ENCODE peak calls at places on chromosome 2, in nine cellular contexts. C, R, U, S, B, F, Q, K and T are unnamed samples.

GRCh38 chr2:143685439-143686078 is 556.3 kb downstream of the ARHGAP15 start:
- DNase-seq in F (no peak), S (no peak), K (no peak), B (no peak), Q (no peak), R (no peak), U (no peak), C (no peak), T (no peak)

GRCh38 chr2:163558286-163559009 is 177.4 kb downstream of the FIGN start:
- DNase-seq in F (no peak), Q (no peak), K (no peak), R (no peak), C (peak; percentile 6), S (no peak), U (no peak), B (no peak), T (no peak)

GRCh38 chr2:30355306-30355705 is 91.7 kb upstream of the LCLAT1 start:
- DNase-seq in S (no peak), U (no peak), Q (no peak), K (no peak), B (no peak), F (no peak), C (no peak), R (no peak), T (no peak)

GRCh38 chr2:100606740-100607343 is 44.0 kb downstream of the PDCL3 start:
- DNase-seq in R (no peak), K (peak; percentile 35), Q (peak; percentile 13), S (peak; percentile 59), U (peak; percentile 38), C (peak; percentile 47), B (peak; percentile 46), F (no peak), T (peak; percentile 58)

GRCh38 chr2:129775941-129776653 is 203.4 kb upstream of the RAB6C start:
- DNase-seq in Q (no peak), S (no peak), K (no peak), R (no peak), F (no peak), C (no peak), U (no peak), B (no peak), T (no peak)

GRCh38 chr2:198499539-198499938 is 695.1 kb downstream of the PLCL1 start:
- DNase-seq in F (no peak), K (peak; percentile 11), U (no peak), R (peak; percentile 6), B (peak; percentile 22), S (peak; percentile 59), Q (no peak), C (no peak), T (no peak)

GRCh38 chr2:191376981-191377629 is 131.9 kb downstream of the MYO1B start:
- DNase-seq in Q (peak; percentile 73), K (peak; percentile 38), R (peak; percentile 63), B (peak; percentile 93), U (peak; percentile 79), F (no peak), S (peak; percentile 92), C (peak; percentile 91), T (peak; percentile 84)

GRCh38 chr2:141610564-141610963 is 520.3 kb downstream of the LRP1B start:
- DNase-seq in B (no peak), U (no peak), Q (no peak), S (no peak), K (no peak), F (no peak), C (peak; percentile 87), R (no peak), T (no peak)

GRCh38 chr2:233440314-233440713 is 86.0 kb downstream of the DGKD start:
- DNase-seq in B (no peak), C (no peak), K (no peak), F (no peak), U (no peak), S (no peak), R (no peak), Q (no peak), T (no peak)
- TF ChIP-seq CTCF in B (no peak), C (no peak), K (no peak), F (no peak), U (no peak), S (no peak), R (no peak), Q (no peak), T (no peak)

GRCh38 chr2:1551905-1552304 is 138.6 kb downstream of the TPO start:
- DNase-seq in C (no peak), S (no peak), K (no peak), R (no peak), U (no peak), Q (no peak), B (no peak), F (no peak), T (no peak)

GRCh38 chr2:1556286-1556685 is 143.0 kb downstream of the TPO start:
- DNase-seq in K (no peak), Q (no peak), F (peak; percentile 31), S (no peak), B (no peak), R (no peak), U (no peak), C (no peak), T (no peak)

GRCh38 chr2:1550658-1551316 is 137.5 kb downstream of the TPO start:
- DNase-seq in B (peak; percentile 22), Q (no peak), U (no peak), F (peak; percentile 82), C (peak; percentile 27), S (peak; percentile 52), K (peak; percentile 86), R (no peak), T (peak; percentile 74)

GRCh38 chr2:1552611-1553010 is 139.3 kb downstream of the TPO start:
- DNase-seq in C (no peak), U (no peak), S (no peak), K (no peak), B (no peak), R (no peak), Q (no peak), F (no peak), T (no peak)

DNA sequence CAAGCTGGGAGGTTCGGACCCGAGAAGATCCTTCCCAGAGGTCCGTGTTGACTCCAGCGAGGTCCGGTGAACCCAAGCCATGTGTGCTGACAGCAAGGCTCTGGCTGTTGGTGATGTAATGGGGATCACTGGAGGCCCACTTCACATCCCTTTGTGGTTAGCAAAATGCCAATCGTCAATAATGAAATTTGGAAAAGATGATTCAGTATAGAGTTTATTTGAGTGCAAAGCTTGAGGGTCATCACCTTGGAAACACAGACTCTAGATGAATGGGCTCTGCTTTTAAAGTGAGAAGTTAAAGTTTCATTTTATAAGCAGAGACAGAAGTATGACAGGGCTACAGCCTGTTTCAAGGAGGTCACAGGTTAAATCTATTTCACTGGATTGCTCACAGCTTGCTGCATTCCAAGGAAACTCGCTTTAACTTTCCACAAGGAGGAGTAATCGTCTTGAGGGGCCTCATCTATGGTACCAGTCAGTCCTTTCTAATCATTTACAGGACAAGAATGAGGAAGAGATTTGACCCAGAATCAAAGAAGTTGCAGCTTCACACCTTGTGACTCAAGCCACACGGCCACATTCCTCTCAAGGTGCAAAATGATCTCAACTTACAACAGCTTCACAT is 140.5 kb downstream of the TPO start:
- DNase-seq in B (peak; percentile 88), F (no peak), Q (no peak), S (peak; percentile 56), C (no peak), K (no peak), U (peak; percentile 97), R (peak; percentile 59), T (peak; percentile 28)
- TF ChIP-seq CTCF in B (peak; percentile 60), F (peak; percentile 48), Q (peak; percentile 34), S (peak; percentile 29), C (no peak), K (no peak), U (peak; percentile 47), R (peak; percentile 59), T (no peak)

GRCh38 chr2:199946196-199946595 is 9.1 kb downstream of the TYW5 start:
- DNase-seq in F (no peak), S (no peak), K (no peak), U (no peak), R (no peak), Q (no peak), B (no peak), C (no peak), T (no peak)
- TF ChIP-seq CTCF in F (no peak), S (no peak), K (no peak), U (no peak), R (no peak), Q (no peak), B (no peak), C (no peak), T (no peak)

GRCh38 chr2:101832114-101832513 is 134.6 kb downstream of the MAP4K4 start:
- DNase-seq in F (no peak), R (no peak), C (peak; percentile 41), B (no peak), K (no peak), S (no peak), U (no peak), Q (no peak), T (no peak)
- TF ChIP-seq CTCF in F (peak; percentile 69), R (peak; percentile 2), C (no peak), B (peak; percentile 41), K (peak; percentile 11), S (peak; percentile 30), U (peak; percentile 64), Q (peak; percentile 61), T (peak; percentile 32)

GRCh38 chr2:207970138-207970824 is 55.0 kb downstream of the PLEKHM3 start:
- DNase-seq in Q (no peak), U (no peak), K (no peak), C (no peak), B (no peak), S (no peak), R (no peak), F (no peak), T (no peak)

GRCh38 chr2:207967121-207967520 is 58.2 kb downstream of the PLEKHM3 start:
- DNase-seq in R (no peak), U (no peak), B (no peak), K (no peak), F (no peak), Q (no peak), S (no peak), C (no peak), T (no peak)

GRCh38 chr2:207974214-207974600 is 51.1 kb downstream of the PLEKHM3 start:
- DNase-seq in K (no peak), R (no peak), Q (no peak), S (peak; percentile 23), C (no peak), F (no peak), U (peak; percentile 88), B (no peak), T (peak; percentile 17)

GRCh38 chr2:207970825-207971142 is 54.5 kb downstream of the PLEKHM3 start:
- DNase-seq in S (no peak), R (no peak), F (no peak), C (no peak), B (no peak), K (no peak), U (no peak), Q (no peak), T (no peak)

DNA sequence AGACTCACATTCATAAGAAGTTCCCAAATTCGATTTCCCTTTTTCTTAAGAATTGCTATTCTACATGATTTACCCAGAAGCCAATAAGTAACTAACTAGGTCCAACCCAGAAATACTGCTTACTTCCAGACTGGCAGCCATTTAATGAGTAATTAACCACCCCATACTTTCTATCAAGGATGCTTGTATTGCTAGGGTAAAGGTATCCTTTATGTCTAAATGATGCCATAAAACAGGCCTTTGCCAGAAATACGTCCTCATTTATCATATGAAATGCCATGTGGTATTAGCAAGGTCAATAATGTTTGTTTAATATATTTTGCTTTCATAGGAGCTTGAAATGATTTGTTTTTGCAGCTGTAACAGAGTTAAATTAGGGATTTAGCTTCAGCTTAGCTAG is 56.1 kb downstream of the PLEKHM3 start:
- DNase-seq in F (no peak), K (no peak), S (no peak), U (no peak), C (no peak), B (no peak), R (no peak), Q (no peak), T (no peak)
- TF ChIP-seq CTCF in F (no peak), K (no peak), S (no peak), U (no peak), C (no peak), B (no peak), R (no peak), Q (no peak), T (no peak)